ENCODE peak calls at places on chromosomes 2 and 18, in seven cellular contexts. C, O, X, Y, U, V and A are unnamed samples.

GRCh38 chr2:231910771-231911170 is 15.4 kb downstream of the NPPC start:
- DNase-seq in C (no peak), O (no peak), X (no peak), Y (no peak), U (no peak), V (no peak), A (no peak)

GRCh38 chr18:39667905-39668304 is 2102.3 kb upstream of the CELF4 start:
- DNase-seq in C (no peak), O (no peak), X (no peak), Y (no peak), U (no peak), V (no peak), A (no peak)

GRCh38 chr2:207194028-207194427 is 28.3 kb upstream of the KLF7 start:
- DNase-seq in C (no peak), O (no peak), X (no peak), Y (no peak), U (no peak), V (no peak), A (no peak)

GRCh38 chr18:79872852-79873444 is 75.2 kb downstream of the KCNG2 start:
- DNase-seq in C (no peak), O (no peak), X (no peak), Y (peak), U (no peak), V (peak), A (no peak)

GRCh38 chr2:126510960-126511359 is 145.0 kb upstream of the GYPC start:
- DNase-seq in C (no peak), O (no peak), X (no peak), Y (no peak), U (no peak), V (no peak), A (no peak)

GRCh38 chr2:25032094-25032493 is 9.8 kb upstream of the EFR3B start:
- DNase-seq in C (no peak), O (no peak), X (no peak), Y (no peak), U (no peak), V (no peak), A (no peak)

GRCh38 chr2:70482401-70482800 is 71.2 kb downstream of the TGFA start:
- DNase-seq in C (no peak), O (no peak), X (no peak), Y (no peak), U (no peak), V (no peak), A (no peak)

GRCh38 chr2:229270551-229271410 is at the start of gene PID1:
- DNase-seq in C (no peak), O (peak), X (peak), Y (peak), U (no peak), V (no peak), A (no peak)

GRCh38 chr18:60413944-60414547 is 41.5 kb upstream of the MC4R start:
- DNase-seq in C (no peak), O (no peak), X (no peak), Y (peak), U (peak), V (no peak), A (no peak)

GRCh38 chr2:10457846-10458563 is 9.9 kb upstream of the ODC1 start:
- DNase-seq in C (no peak), O (no peak), X (peak), Y (no peak), U (no peak), V (no peak), A (no peak)

GRCh38 chr2:64918220-64918886 is 70.8 kb upstream of the SLC1A4 start:
- DNase-seq in C (no peak), O (no peak), X (no peak), Y (peak), U (no peak), V (no peak), A (no peak)

GRCh38 chr2:152730591-152731333 is 12.3 kb downstream of the ARL6IP6 start:
- DNase-seq in C (no peak), O (no peak), X (no peak), Y (no peak), U (no peak), V (no peak), A (no peak)

GRCh38 chr2:127088706-127089105 is 18.2 kb downstream of the BIN1 start:
- DNase-seq in C (no peak), O (no peak), X (no peak), Y (no peak), U (no peak), V (no peak), A (no peak)

GRCh38 chr18:48186084-48186798 is 222.9 kb downstream of the ZBTB7C start:
- DNase-seq in C (no peak), O (no peak), X (no peak), Y (no peak), U (no peak), V (no peak), A (no peak)

GRCh38 chr18:28357785-28358401 is 181.0 kb upstream of the CDH2 start:
- DNase-seq in C (no peak), O (no peak), X (no peak), Y (peak), U (no peak), V (no peak), A (no peak)

GRCh38 chr2:221570321-221571107 is 1.6 kb downstream of the EPHA4 start:
- DNase-seq in C (peak), O (no peak), X (no peak), Y (peak), U (no peak), V (no peak), A (no peak)

GRCh38 chr2:191170773-191171172 is 20.0 kb upstream of the STAT4 start:
- DNase-seq in C (no peak), O (no peak), X (no peak), Y (no peak), U (no peak), V (no peak), A (no peak)

GRCh38 chr18:61949946-61950345 is 57.1 kb upstream of the RNF152 start:
- DNase-seq in C (no peak), O (no peak), X (no peak), Y (no peak), U (no peak), V (no peak), A (no peak)

GRCh38 chr2:101388232-101388631 is 929 bp upstream of the CREG2 start:
- DNase-seq in C (no peak), O (no peak), X (no peak), Y (no peak), U (no peak), V (no peak), A (no peak)
- H3K4me3 ChIP-seq in C (no peak), O (no peak), X (no peak), Y (no peak), U (no peak), V (no peak), A (no peak)

DNA sequence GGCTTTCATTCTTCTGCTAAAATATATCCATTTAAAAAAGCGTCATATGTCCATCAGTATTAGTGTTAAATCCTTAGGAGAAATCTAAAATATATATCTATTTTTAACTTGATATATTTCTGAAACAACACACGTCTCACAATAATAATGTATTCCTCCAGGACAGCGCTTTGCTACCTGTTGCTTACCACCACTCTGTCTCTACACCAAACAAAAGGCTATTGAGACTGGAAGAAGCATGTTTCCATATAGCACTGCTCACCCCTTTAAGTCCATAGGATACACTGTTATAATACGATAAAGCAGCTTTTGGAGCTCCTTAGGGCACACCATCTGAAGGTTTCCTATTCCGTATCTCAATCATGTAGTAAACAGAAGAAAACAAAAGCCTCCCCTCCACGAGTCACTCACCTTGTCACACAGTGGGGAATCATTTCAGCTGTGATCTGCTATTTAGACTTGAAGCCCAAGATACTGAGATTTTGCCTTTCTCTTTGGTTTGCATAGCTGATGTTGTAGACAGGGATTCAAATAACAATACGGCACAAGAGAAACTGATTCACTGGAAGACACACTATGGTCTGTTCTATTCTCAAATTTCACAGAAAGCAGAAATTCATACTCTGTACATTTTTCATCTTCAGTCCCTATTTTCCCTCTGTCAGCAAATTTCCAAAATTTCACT is 187.3 kb downstream of the TCF4 start:
- DNase-seq in C (no peak), O (no peak), X (no peak), Y (no peak), U (no peak), V (no peak), A (no peak)
- H3K4me3 ChIP-seq in C (no peak), O (peak), X (peak), Y (no peak), U (no peak), V (no peak), A (no peak)

GRCh38 chr2:233853353-233853752 is 982 bp downstream of the HJURP start:
- DNase-seq in C (no peak), O (no peak), X (no peak), Y (no peak), U (no peak), V (no peak), A (no peak)
- H3K4me3 ChIP-seq in C (peak), O (no peak), X (peak), Y (peak), U (peak), V (no peak), A (peak)

GRCh38 chr2:75647771-75648170 is 1.2 kb downstream of the MRPL19 start:
- DNase-seq in C (no peak), O (no peak), X (no peak), Y (no peak), U (no peak), V (no peak), A (no peak)
- H3K4me3 ChIP-seq in C (peak), O (peak), X (peak), Y (peak), U (peak), V (no peak), A (peak)

DNA sequence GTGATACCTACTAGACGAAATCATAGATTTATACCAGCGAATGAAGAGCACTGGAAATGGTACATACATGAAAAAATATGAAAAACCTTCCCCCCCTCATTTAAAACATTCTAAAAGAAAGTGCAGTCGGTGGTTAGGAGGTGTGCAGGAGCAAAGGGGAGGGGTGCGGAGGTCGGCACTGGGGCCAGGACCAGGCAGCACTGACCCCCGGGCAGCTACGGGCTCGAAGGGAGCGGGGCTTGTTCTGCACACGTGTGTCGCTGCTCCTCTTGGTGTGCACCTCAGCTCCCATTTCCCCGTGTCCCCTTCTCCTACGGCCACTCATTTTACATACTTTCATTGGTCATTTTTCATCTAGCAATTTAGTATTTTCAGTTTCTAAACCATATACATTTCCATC is 89.0 kb downstream of the LAMA1 start:
- DNase-seq in C (no peak), O (no peak), X (no peak), Y (no peak), U (no peak), V (no peak), A (no peak)
- H3K4me3 ChIP-seq in C (no peak), O (no peak), X (no peak), Y (no peak), U (no peak), V (no peak), A (no peak)

GRCh38 chr2:216339456-216340279 is 32.6 kb downstream of the MARCHF4 start:
- DNase-seq in C (no peak), O (no peak), X (no peak), Y (peak), U (no peak), V (no peak), A (no peak)
- H3K4me3 ChIP-seq in C (no peak), O (no peak), X (no peak), Y (no peak), U (no peak), V (no peak), A (no peak)

GRCh38 chr2:43594875-43595274 is 963 bp downstream of the THADA start:
- DNase-seq in C (no peak), O (no peak), X (no peak), Y (no peak), U (no peak), V (no peak), A (no peak)
- H3K4me3 ChIP-seq in C (peak), O (peak), X (peak), Y (peak), U (peak), V (peak), A (peak)